ENCODE peak calls at places on chromosomes 7 and 10, in seven cellular contexts. O is GM18507; A is NCI-H1092 treated with DMSO at 0.1 percent for 48 hours; Q is effector memory CD4-positive, alpha-beta T cell; P is adrenal gland; I is astrocyte of the hippocampus; E is T-helper 22 cell. S is an unnamed sample.

GRCh38 chr10:77801474-77802238 is 124.9 kb downstream of the DLG5 start:
- DNase-seq in O (no peak), A (no peak), Q (peak), P (peak), I (peak), E (peak), S (no peak)

GRCh38 chr10:132637477-132638129 is 100.0 kb downstream of the INPP5A start:
- DNase-seq in O (peak), A (peak), Q (no peak), P (no peak), I (peak), E (no peak), S (no peak)

GRCh38 chr7:101614939-101615302 is 14.2 kb downstream of the MYL10 start:
- DNase-seq in O (no peak), A (no peak), Q (no peak), P (no peak), I (peak), E (no peak), S (no peak)

GRCh38 chr7:84647797-84648762 is 453.5 kb upstream of the SEMA3A start:
- DNase-seq in O (no peak), A (no peak), Q (no peak), P (no peak), I (peak), E (no peak), S (no peak)

GRCh38 chr10:13563481-13564445 is 23.0 kb upstream of the PRPF18 start:
- DNase-seq in O (no peak), A (no peak), Q (no peak), P (no peak), I (no peak), E (no peak), S (no peak)

GRCh38 chr7:73966062-73966940 is 61.7 kb upstream of the ELN start:
- DNase-seq in O (no peak), A (no peak), Q (no peak), P (no peak), I (no peak), E (no peak), S (no peak)

GRCh38 chr7:108146070-108146842 is 16.1 kb upstream of the LAMB4 start:
- DNase-seq in O (peak), A (peak), Q (no peak), P (peak), I (peak), E (no peak), S (peak)

GRCh38 chr10:43235070-43235900 is 31.6 kb downstream of the RASGEF1A start:
- DNase-seq in O (no peak), A (no peak), Q (no peak), P (peak), I (no peak), E (no peak), S (no peak)

GRCh38 chr10:31961675-31962074 is 33.0 kb upstream of the ARHGAP12 start:
- DNase-seq in O (peak), A (no peak), Q (no peak), P (no peak), I (peak), E (no peak), S (no peak)

GRCh38 chr10:58780481-58780880 is 267.8 kb downstream of the BICC1 start:
- DNase-seq in O (no peak), A (no peak), Q (no peak), P (no peak), I (no peak), E (no peak), S (no peak)

GRCh38 chr7:31493714-31494181 is 20.1 kb upstream of the ITPRID1 start:
- DNase-seq in O (no peak), A (no peak), Q (no peak), P (no peak), I (peak), E (no peak), S (no peak)

GRCh38 chr7:157140118-157140905 is 1.6 kb downstream of the UBE3C start:
- DNase-seq in O (no peak), A (no peak), Q (no peak), P (no peak), I (peak), E (peak), S (no peak)

GRCh38 chr7:84784450-84784849 is 402.4 kb downstream of the SEMA3D start:
- DNase-seq in O (no peak), A (no peak), Q (no peak), P (no peak), I (no peak), E (no peak), S (no peak)

GRCh38 chr7:55065079-55065478 is 46.3 kb downstream of the EGFR start:
- DNase-seq in O (no peak), A (no peak), Q (no peak), P (peak), I (peak), E (no peak), S (no peak)

GRCh38 chr10:112303528-112303927 is 20.3 kb downstream of the TECTB start:
- DNase-seq in O (no peak), A (no peak), Q (no peak), P (no peak), I (no peak), E (no peak), S (no peak)

GRCh38 chr7:21944616-21945373 is 904 bp downstream of the CDCA7L start:
- DNase-seq in O (no peak), A (peak), Q (no peak), P (no peak), I (peak), E (no peak), S (peak)

GRCh38 chr7:155066417-155066950 is 3.6 kb upstream of the HTR5A start:
- DNase-seq in O (no peak), A (peak), Q (no peak), P (no peak), I (peak), E (no peak), S (peak)

GRCh38 chr10:11782793-11783557 is 40.2 kb upstream of the PROSER2 start:
- DNase-seq in O (peak), A (peak), Q (no peak), P (no peak), I (peak), E (no peak), S (peak)

GRCh38 chr10:33126118-33126517 is 168.1 kb upstream of the ITGB1 start:
- DNase-seq in O (no peak), A (no peak), Q (no peak), P (peak), I (no peak), E (peak), S (no peak)

GRCh38 chr10:17257466-17258321 is 29.7 kb downstream of the VIM start:
- DNase-seq in O (peak), A (peak), Q (no peak), P (peak), I (peak), E (peak), S (peak)

GRCh38 chr7:1336509-1336908 is 103.8 kb downstream of the UNCX start:
- DNase-seq in O (no peak), A (no peak), Q (no peak), P (no peak), I (no peak), E (no peak), S (no peak)

GRCh38 chr10:3683560-3683959 is 101.4 kb downstream of the KLF6 start:
- DNase-seq in O (no peak), A (no peak), Q (no peak), P (no peak), I (no peak), E (no peak), S (no peak)

GRCh38 chr7:154575497-154575896 is 427.4 kb downstream of the PAXIP1 start:
- DNase-seq in O (no peak), A (no peak), Q (no peak), P (no peak), I (no peak), E (no peak), S (no peak)

GRCh38 chr10:102230861-102231356 is 4.8 kb downstream of the ELOVL3 start:
- DNase-seq in O (no peak), A (peak), Q (no peak), P (no peak), I (peak), E (no peak), S (no peak)

GRCh38 chr10:96999987-97000386 is 167.9 kb downstream of the LCOR start:
- DNase-seq in O (no peak), A (no peak), Q (no peak), P (no peak), I (no peak), E (no peak), S (no peak)

GRCh38 chr10:103882285-103883007 is 27.1 kb upstream of the SH3PXD2A start:
- DNase-seq in O (no peak), A (no peak), Q (no peak), P (peak), I (no peak), E (no peak), S (no peak)

GRCh38 chr10:5628798-5629788 is 37.3 kb downstream of the ASB13 start:
- DNase-seq in O (no peak), A (no peak), Q (no peak), P (no peak), I (peak), E (no peak), S (peak)